ENCODE peak calls at places on chromosomes 12 and 14, in four cellular contexts. I is A673, R is ovary, P is psoas muscle. A is an unnamed sample.

GRCh38 chr12:124515981-124516380 is 51.4 kb downstream of the NCOR2 start:
- DNase-seq in I (no peak), R (no peak), P (peak; percentile 90), A (no peak)

GRCh38 chr14:56884617-56885016 is 74.3 kb upstream of the OTX2 start:
- DNase-seq in I (no peak), R (no peak), P (no peak), A (no peak)

GRCh38 chr14:69726761-69727511 is 40.0 kb upstream of the SRSF5 start:
- DNase-seq in I (peak; percentile 85), R (peak; percentile 87), P (peak; percentile 90), A (peak; percentile 57)

GRCh38 chr12:45687081-45688015 is 42.2 kb upstream of the ARID2 start:
- DNase-seq in I (no peak), R (no peak), P (no peak), A (no peak)

GRCh38 chr14:91744068-91744480 is 12.2 kb upstream of the CATSPERB start:
- DNase-seq in I (no peak), R (no peak), P (no peak), A (no peak)

GRCh38 chr14:37988472-37988871 is 219.2 kb upstream of the SSTR1 start:
- DNase-seq in I (no peak), R (no peak), P (no peak), A (peak; percentile 30)

GRCh38 chr12:25272937-25273526 is 22.3 kb upstream of the KRAS start:
- DNase-seq in I (no peak), R (no peak), P (no peak), A (no peak)

GRCh38 chr14:21264025-21264801 is 5.0 kb downstream of the HNRNPC start:
- DNase-seq in I (peak; percentile 45), R (no peak), P (no peak), A (no peak)

GRCh38 chr12:46332260-46332659 is 40.3 kb downstream of the SLC38A2 start:
- DNase-seq in I (no peak), R (no peak), P (no peak), A (peak; percentile 56)

GRCh38 chr12:107436376-107436775 is 249.2 kb upstream of the PWP1 start:
- DNase-seq in I (no peak), R (no peak), P (no peak), A (peak; percentile 6)

GRCh38 chr12:113181975-113182374 is 3.3 kb downstream of the DDX54 start:
- DNase-seq in I (no peak), R (no peak), P (no peak), A (no peak)

GRCh38 chr12:57726151-57726883 is 12.2 kb downstream of the AGAP2 start:
- DNase-seq in I (peak; percentile 96), R (peak; percentile 81), P (peak; percentile 85), A (peak; percentile 100)

GRCh38 chr12:6582196-6582595 is 14.1 kb upstream of the NOP2 start:
- DNase-seq in I (peak; percentile 17), R (no peak), P (no peak), A (peak; percentile 27)

GRCh38 chr14:50773632-50774541 is 57.1 kb downstream of the NIN start:
- DNase-seq in I (peak; percentile 71), R (no peak), P (peak; percentile 64), A (peak; percentile 51)

GRCh38 chr12:28313631-28314030 is 123.4 kb downstream of the CCDC91 start:
- DNase-seq in I (peak; percentile 4), R (no peak), P (no peak), A (peak; percentile 93)

GRCh38 chr12:106766393-106766826 is 8.1 kb upstream of the RIC8B start:
- DNase-seq in I (no peak), R (peak; percentile 78), P (peak; percentile 64), A (no peak)

GRCh38 chr12:71469235-71469873 is 29.8 kb downstream of the LGR5 start:
- DNase-seq in I (peak; percentile 10), R (no peak), P (no peak), A (no peak)

GRCh38 chr12:108629824-108630476 is 3.7 kb downstream of the SELPLG start:
- DNase-seq in I (no peak), R (no peak), P (no peak), A (peak; percentile 82)

GRCh38 chr12:56152756-56153137 is 360 bp downstream of the MYL6B start:
- DNase-seq in I (no peak), R (no peak), P (no peak), A (no peak)

GRCh38 chr12:43436597-43436996 is 115.4 kb downstream of the ADAMTS20 start:
- DNase-seq in I (no peak), R (no peak), P (no peak), A (no peak)

GRCh38 chr14:94595912-94596311 is 14.7 kb downstream of the SERPINA5 start:
- DNase-seq in I (no peak), R (peak; percentile 11), P (no peak), A (no peak)

GRCh38 chr14:31527087-31527486 is 34.1 kb upstream of the NUBPL start:
- DNase-seq in I (no peak), R (no peak), P (no peak), A (no peak)

GRCh38 chr14:54516709-54517108 is 7.0 kb downstream of the CGRRF1 start:
- DNase-seq in I (no peak), R (no peak), P (no peak), A (no peak)

GRCh38 chr14:54509546-54510501 is at the start of gene CGRRF1:
- DNase-seq in I (peak; percentile 98), R (peak; percentile 98), P (peak; percentile 99), A (peak; percentile 97)

GRCh38 chr14:54512393-54512792 is 2.7 kb downstream of the CGRRF1 start:
- DNase-seq in I (no peak), R (no peak), P (no peak), A (no peak)

GRCh38 chr14:54515670-54516069 is 6.0 kb downstream of the CGRRF1 start:
- DNase-seq in I (no peak), R (no peak), P (no peak), A (no peak)
- H3K9me3 ChIP-seq in I (peaks cover 11% of the 10 kb centered on the region), R (no peaks in the 10 kb centered on the region), P (peaks cover 17% of the 10 kb centered on the region), A (no peaks in the 10 kb centered on the region)

DNA sequence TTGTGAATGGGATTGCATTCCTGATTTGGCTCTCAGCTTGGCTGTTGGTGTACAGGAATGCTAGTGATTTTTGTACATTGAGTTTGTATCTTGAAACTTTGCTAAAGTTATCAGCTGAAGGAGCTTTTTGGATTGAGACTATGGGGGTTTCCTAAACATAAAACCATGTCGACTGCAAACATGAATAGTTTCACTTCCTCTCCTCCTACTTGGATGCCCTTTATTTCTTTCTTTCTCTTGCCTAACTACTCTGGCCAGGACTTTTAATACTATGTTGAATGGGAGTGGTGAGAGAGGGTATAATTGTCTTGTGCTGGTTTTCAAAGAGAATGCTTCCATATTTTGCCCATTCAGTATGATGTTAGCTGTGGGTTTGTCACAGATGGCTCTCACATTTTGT is 141.5 kb downstream of the CEP83 start:
- DNase-seq in I (no peak), R (no peak), P (no peak), A (no peak)
- H3K9me3 ChIP-seq in I (peaks cover 39% of the 10 kb centered on the region), R (no peaks in the 10 kb centered on the region), P (peaks cover 18% of the 10 kb centered on the region), A (peaks cover 6% of the 10 kb centered on the region)

GRCh38 chr12:38144049-38144448 is 172.5 kb upstream of the ALG10B start:
- DNase-seq in I (no peak), R (no peak), P (no peak), A (no peak)
- H3K9me3 ChIP-seq in I (peaks cover 8% of the 10 kb centered on the region), R (no peaks in the 10 kb centered on the region), P (no peaks in the 10 kb centered on the region), A (no peaks in the 10 kb centered on the region)

GRCh38 chr12:130134563-130134915 is 27.7 kb upstream of the FZD10 start:
- DNase-seq in I (no peak), R (no peak), P (peak; percentile 39), A (no peak)

GRCh38 chr12:130138478-130138877 is 23.8 kb upstream of the FZD10 start:
- DNase-seq in I (no peak), R (no peak), P (peak; percentile 17), A (no peak)

GRCh38 chr12:130137141-130138018 is 24.9 kb upstream of the FZD10 start:
- DNase-seq in I (no peak), R (no peak), P (peak; percentile 43), A (no peak)

GRCh38 chr12:130133851-130134562 is 28.3 kb upstream of the FZD10 start:
- DNase-seq in I (no peak), R (no peak), P (peak; percentile 32), A (no peak)

DNA sequence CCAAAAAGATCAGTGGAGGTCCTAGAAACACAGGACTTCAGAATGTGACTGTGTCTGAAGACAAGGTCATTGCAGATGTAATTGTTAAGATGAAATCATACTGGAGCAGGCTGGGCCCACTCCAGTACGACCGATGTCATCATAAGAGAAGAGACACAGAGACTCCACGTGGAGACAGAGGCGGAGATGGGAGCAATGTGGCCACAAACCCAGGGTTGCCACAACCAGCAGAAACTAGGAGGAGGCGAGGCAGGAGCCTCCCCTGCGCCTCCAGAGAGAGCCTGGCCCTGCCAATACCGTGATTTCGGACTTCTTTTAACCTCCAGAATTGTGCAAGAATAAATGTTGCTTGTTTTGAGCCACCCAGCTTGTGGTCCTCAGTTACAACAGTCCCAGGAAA is 25.7 kb upstream of the FZD10 start:
- DNase-seq in I (no peak), R (no peak), P (peak; percentile 73), A (no peak)
- H3K9me3 ChIP-seq in I (no peaks in the 10 kb centered on the region), R (no peaks in the 10 kb centered on the region), P (no peaks in the 10 kb centered on the region), A (no peaks in the 10 kb centered on the region)

DNA sequence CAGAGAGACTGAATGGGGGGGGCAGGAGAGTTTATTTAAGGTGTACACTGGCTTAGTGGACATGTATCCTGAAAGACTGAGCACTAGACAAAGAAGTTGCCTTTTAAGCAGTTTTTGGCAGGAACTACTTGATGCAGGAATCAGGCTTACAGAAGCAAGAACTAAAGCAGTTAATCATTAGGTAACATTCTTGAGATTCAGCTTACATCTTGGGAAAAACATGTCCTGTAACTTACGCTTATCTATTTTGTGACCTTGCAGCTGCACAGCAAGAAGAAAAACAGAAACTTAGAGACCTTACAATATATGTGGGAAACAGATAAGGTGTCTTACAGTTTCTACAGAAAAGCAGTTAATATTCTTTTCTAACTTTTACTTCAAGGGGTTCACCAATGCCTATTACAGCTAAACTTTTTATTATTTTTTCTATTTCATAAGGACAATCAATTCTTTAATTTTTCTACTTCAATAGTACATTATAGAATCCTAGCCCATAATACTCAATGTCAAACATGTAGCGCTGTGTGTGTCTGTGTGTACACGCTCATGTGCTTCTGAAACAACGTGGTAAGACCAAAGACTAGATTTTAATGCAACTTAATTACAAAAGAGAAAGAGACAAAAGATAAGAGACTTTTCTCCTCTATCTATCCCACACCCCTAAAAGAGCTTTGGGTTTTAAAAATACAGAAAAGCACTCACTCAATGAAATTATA is 276.9 kb downstream of the PRKD1 start:
- DNase-seq in I (no peak), R (no peak), P (no peak), A (no peak)
- H3K9me3 ChIP-seq in I (peaks cover 37% of the 10 kb centered on the region), R (no peaks in the 10 kb centered on the region), P (peaks cover 9% of the 10 kb centered on the region), A (peaks cover 18% of the 10 kb centered on the region)

GRCh38 chr12:133061954-133062353 is 18.8 kb upstream of the ZNF140 start:
- DNase-seq in I (no peak), R (no peak), P (no peak), A (no peak)

GRCh38 chr12:133058203-133059125 is 21.2 kb downstream of the ZNF84 start:
- DNase-seq in I (no peak), R (no peak), P (no peak), A (peak; percentile 31)

GRCh38 chr12:133063556-133063955 is 17.2 kb upstream of the ZNF140 start:
- DNase-seq in I (no peak), R (no peak), P (no peak), A (no peak)
- H3K9me3 ChIP-seq in I (peaks cover 89% of the 10 kb centered on the region), R (peaks cover 29% of the 10 kb centered on the region), P (peaks cover 97% of the 10 kb centered on the region), A (peaks cover 51% of the 10 kb centered on the region)